ENCODE peak calls at places on chromosomes 12 and 14, in seven cellular contexts. T, K, H, P, X, E and Q are unnamed samples.

GRCh38 chr14:60304509-60304908 is 55.5 kb downstream of the PPM1A start:
- DNase-seq in K (no peak), P (no peak), X (peak; percentile 8), T (no peak), H (no peak), E (no peak), Q (no peak)

GRCh38 chr12:94704452-94704871 is 54.1 kb upstream of the TMCC3 start:
- DNase-seq in T (no peak), X (peak; percentile 78), E (peak; percentile 96), K (no peak), P (peak; percentile 84), H (no peak), Q (no peak)

GRCh38 chr12:52693261-52693660 is 10.1 kb downstream of the KRT77 start:
- DNase-seq in P (no peak), E (no peak), H (no peak), T (no peak), X (no peak), K (no peak), Q (no peak)

GRCh38 chr14:33357225-33358010 is 418.7 kb downstream of the NPAS3 start:
- DNase-seq in K (no peak), P (no peak), H (no peak), E (no peak), X (peak; percentile 11), T (no peak), Q (no peak)

GRCh38 chr12:105156260-105156659 is 48.7 kb downstream of the WASHC4 start:
- DNase-seq in P (no peak), E (no peak), H (no peak), K (no peak), X (no peak), T (no peak), Q (no peak)

GRCh38 chr12:92304335-92305066 is 158.9 kb upstream of the BTG1 start:
- DNase-seq in H (no peak), P (peak; percentile 45), X (no peak), E (no peak), K (no peak), T (peak; percentile 46), Q (peak; percentile 78)

GRCh38 chr14:95488376-95489162 is 27.9 kb downstream of the SYNE3 start:
- DNase-seq in X (no peak), K (no peak), E (no peak), H (no peak), T (no peak), P (peak; percentile 47), Q (no peak)

GRCh38 chr14:103549361-103550311 is 12.8 kb downstream of the BAG5 start:
- DNase-seq in T (no peak), H (no peak), E (no peak), X (no peak), K (peak; percentile 38), P (no peak), Q (no peak)

GRCh38 chr14:55107766-55108554 is 21.1 kb upstream of the LGALS3 start:
- DNase-seq in E (peak; percentile 92), X (peak; percentile 84), T (no peak), K (no peak), P (peak; percentile 99), H (peak; percentile 91), Q (no peak)

GRCh38 chr12:80593766-80594165 is 113.7 kb upstream of the MYF6 start:
- DNase-seq in H (no peak), X (no peak), K (no peak), P (peak; percentile 70), T (peak; percentile 8), E (peak; percentile 45), Q (no peak)

GRCh38 chr12:62123721-62124203 is 136.4 kb upstream of the USP15 start:
- DNase-seq in X (peak; percentile 76), E (peak; percentile 57), P (peak; percentile 75), K (peak; percentile 11), T (peak; percentile 84), H (peak; percentile 49), Q (peak; percentile 67)

GRCh38 chr14:105888784-105889665 is 362.6 kb downstream of the TMEM121 start:
- DNase-seq in P (no peak), H (no peak), E (no peak), K (no peak), X (no peak), T (no peak), Q (no peak)

GRCh38 chr12:105084251-105085250 is at the start of gene ALDH1L2:
- DNase-seq in P (peak; percentile 97), X (peak; percentile 84), T (peak; percentile 91), K (peak; percentile 95), H (peak; percentile 35), E (peak; percentile 82), Q (peak; percentile 93)

GRCh38 chr12:28603801-28604200 is 413.5 kb downstream of the CCDC91 start:
- DNase-seq in H (no peak), E (no peak), X (no peak), K (no peak), P (no peak), T (no peak), Q (no peak)

GRCh38 chr12:50411051-50411660 is 10.5 kb downstream of the LARP4 start:
- DNase-seq in E (no peak), K (no peak), H (no peak), T (no peak), P (no peak), X (no peak), Q (no peak)

GRCh38 chr12:50419112-50419909 is 18.6 kb downstream of the LARP4 start:
- DNase-seq in P (no peak), T (no peak), E (peak; percentile 27), X (no peak), K (no peak), H (peak; percentile 53), Q (no peak)

GRCh38 chr12:50415899-50416479 is 15.3 kb downstream of the LARP4 start:
- DNase-seq in K (no peak), P (no peak), H (no peak), E (no peak), T (no peak), X (no peak), Q (no peak)
- TF ChIP-seq EZH2phosphoT487 in K (no peak), P (no peak), H (no peak), E (no peak), T (no peak), X (no peak), Q (no peak)

DNA sequence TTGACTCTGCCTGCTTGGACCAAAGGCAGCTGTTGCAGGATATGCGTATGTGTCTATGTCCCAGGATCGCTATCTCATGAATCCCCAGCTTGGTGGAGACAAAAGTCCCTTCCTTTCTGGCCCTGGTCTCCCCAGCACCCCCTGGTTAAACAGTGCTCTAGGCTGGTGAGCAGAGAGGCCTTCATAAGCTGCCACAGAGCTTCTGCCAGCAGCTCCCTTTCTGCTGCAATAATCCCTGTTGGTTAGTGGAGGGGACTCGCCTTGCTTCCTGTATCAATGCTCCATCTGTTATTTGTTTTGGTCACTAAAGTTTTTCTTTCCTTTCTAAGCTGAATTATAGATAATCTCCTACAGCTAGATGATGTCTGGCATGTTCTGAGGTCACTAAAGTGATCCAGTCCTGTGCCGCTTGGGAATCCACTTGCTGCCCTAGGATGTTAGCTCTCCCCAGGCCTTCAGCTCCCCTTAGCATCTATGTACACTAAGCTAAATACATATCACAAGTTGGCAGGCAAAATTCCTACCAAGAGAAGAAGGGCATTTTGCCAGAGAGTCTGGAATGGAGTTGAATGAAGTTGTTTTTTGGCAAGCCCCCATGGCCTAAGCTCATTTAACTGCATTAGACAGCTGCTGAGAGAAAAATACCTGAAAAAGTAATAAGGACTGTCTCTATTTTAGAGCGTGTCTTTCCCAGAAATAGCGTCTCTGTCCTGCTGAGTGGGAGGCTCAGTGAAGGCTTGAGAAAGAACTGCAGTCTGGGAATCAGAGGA is 47.8 kb downstream of the RDH12 start:
- DNase-seq in P (no peak), K (no peak), E (no peak), H (no peak), X (no peak), T (no peak), Q (no peak)
- TF ChIP-seq EZH2phosphoT487 in P (no peak), K (no peak), E (no peak), H (no peak), X (no peak), T (no peak), Q (no peak)

GRCh38 chr14:72614891-72615410 is 278.9 kb downstream of the DPF3 start:
- DNase-seq in P (no peak), K (no peak), E (no peak), T (no peak), X (no peak), H (no peak), Q (no peak)
- TF ChIP-seq EZH2phosphoT487 in P (no peak), K (no peak), E (no peak), T (no peak), X (no peak), H (no peak), Q (no peak)

GRCh38 chr14:61607570-61608244 is 87.6 kb upstream of the HIF1A start:
- DNase-seq in P (no peak), X (no peak), E (no peak), H (no peak), T (peak; percentile 46), K (peak; percentile 66), Q (peak; percentile 28)
- TF ChIP-seq EZH2phosphoT487 in P (no peak), X (no peak), E (no peak), H (no peak), T (no peak), K (no peak), Q (no peak)

DNA sequence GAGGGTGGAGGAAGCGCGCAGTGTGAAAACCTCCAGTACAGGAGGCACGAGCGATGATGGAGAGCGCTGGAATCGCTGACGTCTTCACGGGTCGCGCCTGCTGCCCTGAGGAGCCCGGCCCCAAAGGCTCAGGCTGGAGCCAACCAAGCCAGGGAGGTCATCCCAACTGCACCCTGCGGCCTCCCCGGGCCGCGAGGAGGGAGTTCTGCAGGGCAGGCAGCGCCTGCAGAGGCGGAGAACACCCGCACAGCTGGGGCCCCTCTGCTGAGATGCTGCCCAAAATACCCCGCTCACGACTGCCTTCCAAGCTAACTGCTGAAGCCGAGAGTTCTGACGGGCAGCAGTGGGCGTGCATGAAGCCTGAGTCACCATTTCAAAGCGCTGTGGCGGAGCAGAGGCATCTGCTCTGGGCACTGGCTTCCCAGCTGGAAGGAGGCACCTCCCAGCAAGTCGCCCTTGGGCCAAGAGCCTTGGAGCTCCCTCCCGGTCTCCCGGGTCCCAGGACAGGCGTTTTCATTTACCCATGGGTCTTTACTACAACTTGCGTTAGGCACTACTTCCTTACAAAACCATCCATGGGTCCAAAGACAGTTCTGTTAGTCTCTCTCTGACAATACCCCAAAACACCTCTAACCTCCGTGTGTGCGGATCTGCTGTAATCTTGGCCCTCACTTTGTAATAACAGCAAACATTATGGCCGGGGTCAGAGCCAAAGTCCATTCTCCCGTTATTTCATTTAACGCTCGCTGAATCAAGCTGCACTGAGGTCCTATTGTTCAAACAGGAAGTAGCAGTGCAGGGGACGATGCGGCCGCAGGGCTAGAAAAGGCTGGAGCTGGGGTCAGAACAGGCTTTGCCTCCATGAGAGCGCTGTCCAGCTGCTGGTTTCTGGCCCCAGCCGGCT is 60.1 kb upstream of the RIMBP2 start:
- DNase-seq in P (peak; percentile 94), E (peak; percentile 88), T (peak; percentile 85), H (peak; percentile 26), K (no peak), X (peak; percentile 80), Q (peak; percentile 87)
- TF ChIP-seq EZH2phosphoT487 in P (no peak), E (no peak), T (no peak), H (no peak), K (no peak), X (no peak), Q (no peak)